ENCODE peak calls at places on chromosomes 7 and 10, in seven cellular contexts. One of them, this sample, is unnamed. For H3K4me1, the result is how much of the 10 kb centered on the place peaks cover.

GRCh38 chr10:13271552-13272163 is 28.2 kb downstream of the PHYH start:
- DNase-seq in right lobe of liver: peak
- DNase-seq in Peyer's patch: peak
- DNase-seq in IMR-90: peak
- DNase-seq in transverse colon: peak
- DNase-seq in body of pancreas: peak
- DNase-seq in vagina: no peak
- DNase-seq in this sample: peak

GRCh38 chr7:7639847-7640220 is 718 bp upstream of the UMAD1 start:
- DNase-seq in right lobe of liver: no peak
- DNase-seq in body of pancreas: no peak
- DNase-seq in Peyer's patch: peak
- DNase-seq in IMR-90: peak
- DNase-seq in vagina: no peak
- DNase-seq in transverse colon: peak
- DNase-seq in this sample: peak

GRCh38 chr7:17474724-17475344 is 176.4 kb downstream of the AHR start:
- DNase-seq in body of pancreas: no peak
- DNase-seq in vagina: no peak
- DNase-seq in IMR-90: no peak
- DNase-seq in right lobe of liver: no peak
- DNase-seq in transverse colon: no peak
- DNase-seq in Peyer's patch: no peak
- DNase-seq in this sample: no peak

GRCh38 chr7:150997075-150997511 is 6.3 kb downstream of the NOS3 start:
- DNase-seq in right lobe of liver: no peak
- DNase-seq in Peyer's patch: no peak
- DNase-seq in IMR-90: no peak
- DNase-seq in transverse colon: no peak
- DNase-seq in vagina: no peak
- DNase-seq in body of pancreas: no peak
- DNase-seq in this sample: peak

GRCh38 chr7:31137234-31137633 is 85.1 kb downstream of the ADCYAP1R1 start:
- DNase-seq in IMR-90: no peak
- DNase-seq in body of pancreas: no peak
- DNase-seq in right lobe of liver: no peak
- DNase-seq in vagina: peak
- DNase-seq in transverse colon: no peak
- DNase-seq in Peyer's patch: no peak
- DNase-seq in this sample: no peak

GRCh38 chr10:95319239-95319638 is 28.4 kb upstream of the PDLIM1 start:
- DNase-seq in vagina: no peak
- DNase-seq in transverse colon: no peak
- DNase-seq in Peyer's patch: no peak
- DNase-seq in IMR-90: peak
- DNase-seq in body of pancreas: no peak
- DNase-seq in right lobe of liver: no peak
- DNase-seq in this sample: no peak

GRCh38 chr7:5701085-5701914 is 80.2 kb downstream of the RNF216 start:
- DNase-seq in right lobe of liver: no peak
- DNase-seq in transverse colon: no peak
- DNase-seq in IMR-90: peak
- DNase-seq in Peyer's patch: no peak
- DNase-seq in body of pancreas: no peak
- DNase-seq in vagina: no peak
- DNase-seq in this sample: no peak

GRCh38 chr7:128405345-128406146 is 4.2 kb downstream of the IMPDH1 start:
- DNase-seq in body of pancreas: peak
- DNase-seq in IMR-90: peak
- DNase-seq in right lobe of liver: peak
- DNase-seq in Peyer's patch: peak
- DNase-seq in vagina: no peak
- DNase-seq in transverse colon: peak
- DNase-seq in this sample: peak

GRCh38 chr10:64760371-64760770 is 1239.2 kb downstream of the REEP3 start:
- DNase-seq in vagina: no peak
- DNase-seq in Peyer's patch: no peak
- DNase-seq in right lobe of liver: no peak
- DNase-seq in body of pancreas: no peak
- DNase-seq in transverse colon: no peak
- DNase-seq in IMR-90: no peak
- DNase-seq in this sample: no peak

GRCh38 chr10:5343561-5343960 is 21.2 kb upstream of the UCN3 start:
- DNase-seq in body of pancreas: no peak
- DNase-seq in Peyer's patch: no peak
- DNase-seq in transverse colon: no peak
- DNase-seq in right lobe of liver: no peak
- DNase-seq in vagina: no peak
- DNase-seq in IMR-90: no peak
- DNase-seq in this sample: no peak

GRCh38 chr10:12635127-12635541 is 285.8 kb downstream of the CAMK1D start:
- DNase-seq in vagina: no peak
- DNase-seq in body of pancreas: no peak
- DNase-seq in Peyer's patch: no peak
- DNase-seq in IMR-90: peak
- DNase-seq in right lobe of liver: no peak
- DNase-seq in transverse colon: no peak
- DNase-seq in this sample: no peak

GRCh38 chr7:43785425-43785824 is 26.9 kb downstream of the BLVRA start:
- DNase-seq in body of pancreas: no peak
- DNase-seq in transverse colon: peak
- DNase-seq in right lobe of liver: no peak
- DNase-seq in IMR-90: peak
- DNase-seq in Peyer's patch: no peak
- DNase-seq in vagina: no peak
- DNase-seq in this sample: no peak

GRCh38 chr10:99346247-99346646 is 17.1 kb downstream of the CNNM1 start:
- DNase-seq in Peyer's patch: no peak
- DNase-seq in IMR-90: peak
- DNase-seq in body of pancreas: no peak
- DNase-seq in vagina: no peak
- DNase-seq in right lobe of liver: no peak
- DNase-seq in transverse colon: no peak
- DNase-seq in this sample: no peak

GRCh38 chr10:77493851-77494788 is 143.5 kb downstream of the KCNMA1 start:
- DNase-seq in vagina: no peak
- DNase-seq in right lobe of liver: no peak
- DNase-seq in IMR-90: peak
- DNase-seq in body of pancreas: no peak
- DNase-seq in transverse colon: no peak
- DNase-seq in Peyer's patch: no peak
- DNase-seq in this sample: no peak

GRCh38 chr10:94641480-94641879 is 42.0 kb upstream of the CYP2C18 start:
- DNase-seq in body of pancreas: no peak
- DNase-seq in IMR-90: no peak
- DNase-seq in Peyer's patch: no peak
- DNase-seq in transverse colon: no peak
- DNase-seq in vagina: no peak
- DNase-seq in right lobe of liver: no peak
- DNase-seq in this sample: no peak

GRCh38 chr7:13800694-13801448 is 188.6 kb downstream of the ETV1 start:
- DNase-seq in Peyer's patch: no peak
- DNase-seq in transverse colon: no peak
- DNase-seq in body of pancreas: no peak
- DNase-seq in IMR-90: peak
- DNase-seq in right lobe of liver: no peak
- DNase-seq in vagina: no peak
- DNase-seq in this sample: no peak

GRCh38 chr10:86964847-86965190 is 3.5 kb upstream of the ADIRF start:
- DNase-seq in body of pancreas: no peak
- DNase-seq in IMR-90: no peak
- DNase-seq in Peyer's patch: peak
- DNase-seq in transverse colon: no peak
- DNase-seq in vagina: peak
- DNase-seq in right lobe of liver: peak
- DNase-seq in this sample: peak

GRCh38 chr10:90167174-90168064 is 466.0 kb downstream of the KIF20B start:
- DNase-seq in Peyer's patch: no peak
- DNase-seq in body of pancreas: no peak
- DNase-seq in IMR-90: peak
- DNase-seq in transverse colon: no peak
- DNase-seq in vagina: no peak
- DNase-seq in right lobe of liver: no peak
- DNase-seq in this sample: no peak

GRCh38 chr7:319267-319661 is 29.3 kb downstream of the FOXL3 start:
- DNase-seq in Peyer's patch: no peak
- DNase-seq in IMR-90: no peak
- DNase-seq in transverse colon: no peak
- DNase-seq in body of pancreas: no peak
- DNase-seq in vagina: no peak
- DNase-seq in right lobe of liver: peak
- DNase-seq in this sample: peak

GRCh38 chr10:132394201-132394811 is 2.7 kb upstream of the PWWP2B start:
- DNase-seq in right lobe of liver: peak
- DNase-seq in vagina: no peak
- DNase-seq in body of pancreas: no peak
- DNase-seq in Peyer's patch: no peak
- DNase-seq in transverse colon: no peak
- DNase-seq in IMR-90: no peak
- DNase-seq in this sample: no peak

GRCh38 chr10:132396495-132397035 is 435 bp upstream of the PWWP2B start:
- DNase-seq in transverse colon: peak
- DNase-seq in vagina: no peak
- DNase-seq in right lobe of liver: peak
- DNase-seq in IMR-90: peak
- DNase-seq in Peyer's patch: peak
- DNase-seq in body of pancreas: peak
- DNase-seq in this sample: peak

GRCh38 chr10:132394936-132395703 is 1.9 kb upstream of the PWWP2B start:
- DNase-seq in right lobe of liver: peak
- DNase-seq in Peyer's patch: no peak
- DNase-seq in IMR-90: no peak
- DNase-seq in body of pancreas: no peak
- DNase-seq in vagina: no peak
- DNase-seq in transverse colon: no peak
- DNase-seq in this sample: no peak

GRCh38 chr10:132397036-132397541 is at the start of gene PWWP2B:
- DNase-seq in Peyer's patch: peak
- DNase-seq in body of pancreas: peak
- DNase-seq in vagina: no peak
- DNase-seq in IMR-90: peak
- DNase-seq in transverse colon: peak
- DNase-seq in right lobe of liver: peak
- DNase-seq in this sample: peak

GRCh38 chr10:132395704-132396494 is 1.1 kb upstream of the PWWP2B start:
- DNase-seq in right lobe of liver: peak
- DNase-seq in transverse colon: peak
- DNase-seq in vagina: no peak
- DNase-seq in IMR-90: no peak
- DNase-seq in Peyer's patch: peak
- DNase-seq in body of pancreas: peak
- DNase-seq in this sample: peak
- TF ChIP-seq POLR2A in right lobe of liver: peak
- TF ChIP-seq POLR2A in transverse colon: peak
- TF ChIP-seq POLR2A in vagina: no peak
- TF ChIP-seq POLR2A in IMR-90: no peak
- TF ChIP-seq POLR2A in Peyer's patch: peak
- TF ChIP-seq POLR2A in body of pancreas: peak
- TF ChIP-seq POLR2A in this sample: peak

GRCh38 chr7:98917331-98917730 is 39.0 kb downstream of the TRRAP start:
- DNase-seq in vagina: no peak
- DNase-seq in Peyer's patch: no peak
- DNase-seq in transverse colon: no peak
- DNase-seq in right lobe of liver: no peak
- DNase-seq in IMR-90: no peak
- DNase-seq in body of pancreas: no peak
- DNase-seq in this sample: no peak
- H3K4me1 ChIP-seq in vagina: under half
- H3K4me1 ChIP-seq in Peyer's patch: under half
- H3K4me1 ChIP-seq in transverse colon: under half
- H3K4me1 ChIP-seq in right lobe of liver: under half
- H3K4me1 ChIP-seq in IMR-90: under half
- H3K4me1 ChIP-seq in body of pancreas: under half
- H3K4me1 ChIP-seq in this sample: under half

GRCh38 chr7:50822716-50823115 is 40.0 kb upstream of the GRB10 start:
- DNase-seq in IMR-90: peak
- DNase-seq in transverse colon: no peak
- DNase-seq in vagina: no peak
- DNase-seq in right lobe of liver: no peak
- DNase-seq in Peyer's patch: no peak
- DNase-seq in body of pancreas: no peak
- DNase-seq in this sample: no peak

GRCh38 chr7:50824882-50825281 is 42.2 kb upstream of the GRB10 start:
- DNase-seq in right lobe of liver: no peak
- DNase-seq in body of pancreas: no peak
- DNase-seq in vagina: no peak
- DNase-seq in Peyer's patch: no peak
- DNase-seq in IMR-90: no peak
- DNase-seq in transverse colon: no peak
- DNase-seq in this sample: no peak

GRCh38 chr7:50827281-50827680 is 44.6 kb upstream of the GRB10 start:
- DNase-seq in Peyer's patch: no peak
- DNase-seq in transverse colon: no peak
- DNase-seq in vagina: no peak
- DNase-seq in right lobe of liver: no peak
- DNase-seq in body of pancreas: no peak
- DNase-seq in IMR-90: no peak
- DNase-seq in this sample: no peak

GRCh38 chr7:50828801-50829200 is 46.1 kb upstream of the GRB10 start:
- DNase-seq in body of pancreas: no peak
- DNase-seq in vagina: no peak
- DNase-seq in Peyer's patch: no peak
- DNase-seq in right lobe of liver: no peak
- DNase-seq in IMR-90: no peak
- DNase-seq in transverse colon: no peak
- DNase-seq in this sample: no peak

DNA sequence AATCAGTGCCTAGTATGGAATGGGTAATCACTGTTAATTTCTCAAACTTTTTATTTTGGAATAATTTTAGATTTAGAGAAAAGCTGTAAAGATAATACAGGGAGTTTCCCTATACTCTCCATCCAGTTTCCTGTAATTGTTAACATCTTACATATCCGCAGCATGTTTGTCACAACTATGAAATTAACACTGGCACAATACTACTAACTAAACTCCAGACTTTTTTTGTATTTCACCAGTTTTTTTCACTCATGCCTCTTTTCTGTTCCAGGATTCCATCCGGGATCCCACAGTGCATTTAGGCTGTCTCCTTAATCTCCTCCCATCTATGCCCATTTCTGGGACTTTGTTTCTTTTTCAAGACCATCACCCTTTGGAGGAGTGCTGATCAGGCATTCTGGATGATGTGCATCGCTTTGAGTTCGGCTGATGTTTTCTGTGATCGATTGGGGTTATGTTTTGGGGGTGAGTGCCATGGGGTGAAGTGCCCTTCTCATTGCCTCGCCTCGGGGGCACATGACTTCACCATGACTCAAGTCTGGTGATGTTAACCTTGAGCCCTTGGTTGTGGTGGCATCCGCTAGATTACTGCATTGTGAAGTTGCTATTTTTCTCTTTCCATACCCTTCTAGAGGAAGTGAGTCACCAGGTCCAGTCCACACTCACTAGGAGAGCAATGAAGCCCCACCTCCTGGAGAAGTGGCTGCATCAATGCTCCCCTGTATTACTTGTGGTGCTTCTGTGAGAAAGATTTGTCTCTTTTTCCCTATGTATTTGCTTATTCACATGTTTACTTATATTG is 43.9 kb upstream of the GRB10 start:
- DNase-seq in right lobe of liver: no peak
- DNase-seq in vagina: no peak
- DNase-seq in transverse colon: no peak
- DNase-seq in IMR-90: peak
- DNase-seq in body of pancreas: no peak
- DNase-seq in Peyer's patch: no peak
- DNase-seq in this sample: no peak
- TF ChIP-seq CTCF in right lobe of liver: no peak
- TF ChIP-seq CTCF in vagina: no peak
- TF ChIP-seq CTCF in transverse colon: no peak
- TF ChIP-seq CTCF in IMR-90: peak
- TF ChIP-seq CTCF in body of pancreas: no peak
- TF ChIP-seq CTCF in Peyer's patch: no peak
- TF ChIP-seq CTCF in this sample: no peak

GRCh38 chr7:71442492-71443196 is 310.7 kb downstream of the GALNT17 start:
- DNase-seq in vagina: no peak
- DNase-seq in transverse colon: no peak
- DNase-seq in right lobe of liver: no peak
- DNase-seq in body of pancreas: no peak
- DNase-seq in Peyer's patch: no peak
- DNase-seq in IMR-90: no peak
- DNase-seq in this sample: no peak
- TF ChIP-seq POLR2A in vagina: no peak
- TF ChIP-seq POLR2A in transverse colon: no peak
- TF ChIP-seq POLR2A in right lobe of liver: no peak
- TF ChIP-seq POLR2A in body of pancreas: no peak
- TF ChIP-seq POLR2A in Peyer's patch: no peak
- TF ChIP-seq POLR2A in IMR-90: no peak
- TF ChIP-seq POLR2A in this sample: no peak

This sample was measured in heart left ventricle.